ENCODE peak calls at places on chromosomes 6 and 20, in ten cellular contexts. T, D, E, L, F, V, H, Z, Y and I are unnamed samples.

GRCh38 chr6:139539852-139540251 is 165.4 kb upstream of the CITED2 start:
- DNase-seq in V (no peak), Z (no peak), D (no peak), Y (no peak), E (no peak), L (peak), H (no peak), F (peak), T (peak), I (no peak)

GRCh38 chr20:60215786-60216730 is 257.8 kb downstream of the CDH26 start:
- DNase-seq in F (no peak), Z (no peak), V (no peak), T (no peak), L (no peak), E (no peak), D (no peak), H (no peak), Y (no peak), I (no peak)

GRCh38 chr20:6994452-6994851 is 227.0 kb downstream of the BMP2 start:
- DNase-seq in Y (no peak), V (no peak), L (no peak), Z (no peak), D (no peak), T (no peak), E (no peak), H (no peak), F (no peak), I (no peak)

GRCh38 chr6:168093071-168093505 is 14.1 kb upstream of the FRMD1 start:
- DNase-seq in F (no peak), V (no peak), H (no peak), Y (no peak), D (no peak), E (no peak), Z (no peak), L (no peak), T (peak), I (no peak)

GRCh38 chr6:40854592-40854991 is 184.4 kb downstream of the UNC5CL start:
- DNase-seq in L (no peak), T (no peak), Y (no peak), F (no peak), V (no peak), E (no peak), D (no peak), Z (peak), H (no peak), I (no peak)

GRCh38 chr20:52033313-52033712 is 158.3 kb downstream of the ZFP64 start:
- DNase-seq in Z (no peak), T (no peak), E (no peak), L (no peak), F (no peak), V (no peak), H (no peak), Y (no peak), D (no peak), I (no peak)

GRCh38 chr6:30754631-30755030 is 10.3 kb upstream of the IER3 start:
- DNase-seq in D (no peak), V (no peak), L (no peak), E (no peak), Z (no peak), Y (no peak), H (no peak), T (no peak), F (no peak), I (no peak)

GRCh38 chr6:7697820-7698623 is 27.9 kb upstream of the BMP6 start:
- DNase-seq in H (no peak), L (no peak), D (no peak), Y (no peak), Z (no peak), F (no peak), E (no peak), T (no peak), V (no peak), I (peak)

GRCh38 chr6:47729457-47729856 is 31.1 kb downstream of the ADGRF4 start:
- DNase-seq in H (no peak), L (no peak), F (no peak), Z (no peak), E (no peak), T (no peak), D (no peak), Y (no peak), V (no peak), I (no peak)

GRCh38 chr6:15385521-15385920 is 139.7 kb downstream of the JARID2 start:
- DNase-seq in V (no peak), F (no peak), L (no peak), H (no peak), Z (no peak), D (no peak), Y (no peak), T (no peak), E (no peak), I (no peak)

GRCh38 chr6:50272611-50273010 is 222.9 kb upstream of the DEFB112 start:
- DNase-seq in Z (no peak), F (no peak), T (no peak), V (no peak), Y (no peak), H (no peak), L (no peak), D (no peak), E (no peak), I (no peak)

GRCh38 chr20:46757135-46757534 is 47.7 kb downstream of the SLC2A10 start:
- DNase-seq in T (no peak), F (no peak), H (no peak), D (no peak), Y (no peak), L (no peak), E (no peak), V (no peak), Z (no peak), I (no peak)

GRCh38 chr20:38514185-38514584 is 41.5 kb downstream of the RALGAPB start:
- DNase-seq in Z (no peak), H (no peak), T (no peak), Y (no peak), D (no peak), F (no peak), E (no peak), V (no peak), L (no peak), I (no peak)

GRCh38 chr6:155126727-155127439 is 131.8 kb downstream of the TIAM2 start:
- DNase-seq in L (peak), V (no peak), E (peak), D (peak), Y (peak), H (no peak), F (no peak), Z (no peak), T (no peak), I (peak)

GRCh38 chr20:51860015-51860882 is 57.9 kb upstream of the SALL4 start:
- DNase-seq in D (no peak), E (no peak), Y (peak), L (no peak), Z (no peak), T (no peak), H (no peak), F (no peak), V (no peak), I (no peak)

GRCh38 chr6:2632368-2632767 is 118.4 kb downstream of the MYLK4 start:
- DNase-seq in L (no peak), D (no peak), F (no peak), Y (no peak), V (no peak), E (no peak), T (no peak), Z (no peak), H (no peak), I (no peak)

GRCh38 chr20:3074812-3075211 is 3.4 kb downstream of the OXT start:
- DNase-seq in V (no peak), Y (no peak), F (no peak), E (no peak), H (no peak), T (no peak), L (no peak), Z (no peak), D (no peak), I (no peak)

GRCh38 chr20:47686545-47686944 is 98.7 kb downstream of the SULF2 start:
- DNase-seq in F (no peak), Y (no peak), H (no peak), Z (no peak), D (no peak), T (peak), E (no peak), V (no peak), L (no peak), I (no peak)

GRCh38 chr6:4635666-4636065 is 140.5 kb upstream of the CDYL start:
- DNase-seq in E (no peak), Y (no peak), D (no peak), L (no peak), F (no peak), V (no peak), T (no peak), Z (no peak), H (no peak), I (no peak)

GRCh38 chr20:11431613-11432012 is 486.1 kb upstream of the BTBD3 start:
- DNase-seq in V (no peak), H (no peak), Z (no peak), L (no peak), Y (no peak), D (no peak), E (no peak), T (no peak), F (no peak), I (no peak)

GRCh38 chr6:150876598-150876997 is 11.1 kb downstream of the MTHFD1L start:
- DNase-seq in D (no peak), Z (peak), T (no peak), E (no peak), F (no peak), V (no peak), H (no peak), L (no peak), Y (no peak), I (no peak)

GRCh38 chr6:21987501-21987957 is 309.3 kb downstream of the PRL start:
- DNase-seq in E (peak), H (no peak), L (no peak), T (no peak), F (peak), Y (peak), V (peak), D (peak), Z (peak), I (peak)

GRCh38 chr6:4319992-4320683 is 184.8 kb upstream of the ECI2 start:
- DNase-seq in V (no peak), T (no peak), E (no peak), D (no peak), Y (no peak), H (no peak), Z (no peak), L (no peak), F (no peak), I (no peak)

GRCh38 chr6:50962213-50962759 is 143.6 kb downstream of the TFAP2B start:
- DNase-seq in E (no peak), Y (no peak), D (no peak), V (no peak), F (no peak), T (no peak), L (no peak), H (no peak), Z (no peak), I (no peak)

DNA sequence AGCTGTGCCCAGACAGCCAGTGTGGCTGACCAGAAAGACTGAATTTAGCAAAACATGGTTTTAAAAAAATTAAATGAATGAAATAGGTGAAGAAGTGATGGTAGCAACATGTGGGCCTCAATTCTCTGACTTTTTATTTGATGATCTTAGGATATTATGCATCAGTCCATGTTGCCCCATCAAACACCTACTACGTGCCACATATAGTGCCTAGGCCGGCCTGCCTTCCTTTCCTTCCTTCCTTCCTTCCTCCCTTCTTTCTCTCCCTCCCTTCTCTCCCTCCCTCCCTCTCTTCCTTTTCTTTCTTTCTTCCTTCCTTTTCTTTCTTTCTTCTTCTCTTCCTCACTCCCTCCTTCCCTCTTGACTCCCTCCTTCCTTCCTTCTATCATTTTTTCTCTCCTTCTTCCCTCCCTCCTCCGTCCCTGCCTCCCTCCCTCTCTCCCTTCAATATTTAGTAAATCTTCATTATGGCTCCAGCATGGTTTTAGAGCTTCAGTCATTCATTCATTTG is 209.8 kb downstream of the TSHZ2 start:
- DNase-seq in T (no peak), D (no peak), Y (no peak), Z (no peak), V (no peak), L (no peak), F (no peak), H (no peak), E (no peak), I (no peak)
- TF ChIP-seq CTCF in T (no peak), D (no peak), Y (no peak), Z (no peak), V (no peak), L (no peak), F (no peak), H (no peak), E (no peak), I (no peak)

GRCh38 chr20:25223179-25223661 is 24.7 kb upstream of the PYGB start:
- DNase-seq in E (no peak), T (no peak), Z (peak), H (peak), D (no peak), F (no peak), V (no peak), Y (no peak), L (peak), I (peak)
- TF ChIP-seq CTCF in E (peak), T (no peak), Z (no peak), H (no peak), D (no peak), F (no peak), V (no peak), Y (no peak), L (no peak), I (no peak)

GRCh38 chr6:165988306-165988756 is 179.3 kb downstream of the TBXT start:
- DNase-seq in L (no peak), Y (peak), Z (peak), F (no peak), E (no peak), V (no peak), H (no peak), T (no peak), D (no peak), I (no peak)
- TF ChIP-seq CTCF in L (no peak), Y (peak), Z (peak), F (no peak), E (no peak), V (no peak), H (no peak), T (no peak), D (no peak), I (no peak)

DNA sequence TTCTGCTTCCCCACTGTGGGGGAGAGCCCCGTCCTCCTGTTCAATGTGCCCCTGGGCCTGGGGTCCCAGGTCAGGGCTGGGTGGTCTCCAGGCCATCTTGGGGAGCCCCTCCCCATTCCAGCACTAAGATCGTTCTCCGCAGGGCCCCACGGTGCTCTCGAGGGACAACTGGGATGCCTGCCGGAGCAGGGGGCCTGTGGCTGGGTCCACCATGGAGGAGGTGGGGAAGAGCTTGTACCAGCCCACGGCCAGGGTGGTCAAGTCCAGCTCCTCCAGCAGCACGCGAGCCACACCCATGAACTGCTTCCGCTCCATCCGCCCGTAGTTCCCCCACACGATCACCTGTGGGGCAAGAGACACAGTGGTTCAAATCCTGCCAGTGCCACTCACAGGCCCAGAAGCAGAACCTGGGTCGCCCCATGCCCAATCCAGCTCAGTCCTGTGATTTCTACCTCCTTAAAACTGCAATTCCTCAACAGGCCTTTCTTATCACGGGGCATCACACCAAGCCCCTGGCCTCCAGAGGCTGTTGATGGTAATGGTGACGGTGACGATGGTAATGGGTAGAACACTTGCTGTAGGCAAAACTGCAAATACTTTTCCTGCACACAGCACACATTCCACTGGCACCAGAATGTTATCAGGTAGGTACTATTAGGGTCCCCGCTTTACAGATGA is 10.5 kb downstream of the KCNK15 start:
- DNase-seq in D (no peak), Y (no peak), Z (no peak), F (no peak), H (no peak), L (no peak), V (no peak), E (no peak), T (no peak), I (no peak)
- TF ChIP-seq CTCF in D (no peak), Y (no peak), Z (no peak), F (no peak), H (no peak), L (no peak), V (no peak), E (no peak), T (no peak), I (no peak)

DNA sequence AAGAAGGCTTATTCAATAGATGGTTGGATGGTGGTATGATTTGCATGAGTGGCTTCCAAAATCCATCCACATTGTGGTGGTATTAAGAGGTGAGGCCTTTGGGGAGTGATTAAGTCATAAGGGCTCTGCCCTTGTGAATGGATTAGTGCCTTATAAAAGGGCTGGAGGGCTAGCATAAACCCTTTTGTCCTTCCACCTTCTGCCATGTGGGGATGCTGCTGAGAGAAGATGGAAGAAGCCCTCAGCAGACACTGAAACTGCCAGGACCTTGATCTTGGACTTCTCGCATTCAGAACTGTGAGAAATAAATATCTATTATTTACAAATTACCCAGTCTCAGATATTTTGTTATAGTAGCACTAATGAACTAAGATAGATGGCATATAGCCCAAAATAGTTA is 27.8 kb upstream of the SRPK1 start:
- DNase-seq in E (no peak), Y (no peak), H (peak), D (no peak), L (no peak), V (no peak), T (no peak), F (no peak), Z (peak), I (peak)
- TF ChIP-seq CTCF in E (peak), Y (peak), H (peak), D (no peak), L (peak), V (peak), T (no peak), F (no peak), Z (peak), I (no peak)

DNA sequence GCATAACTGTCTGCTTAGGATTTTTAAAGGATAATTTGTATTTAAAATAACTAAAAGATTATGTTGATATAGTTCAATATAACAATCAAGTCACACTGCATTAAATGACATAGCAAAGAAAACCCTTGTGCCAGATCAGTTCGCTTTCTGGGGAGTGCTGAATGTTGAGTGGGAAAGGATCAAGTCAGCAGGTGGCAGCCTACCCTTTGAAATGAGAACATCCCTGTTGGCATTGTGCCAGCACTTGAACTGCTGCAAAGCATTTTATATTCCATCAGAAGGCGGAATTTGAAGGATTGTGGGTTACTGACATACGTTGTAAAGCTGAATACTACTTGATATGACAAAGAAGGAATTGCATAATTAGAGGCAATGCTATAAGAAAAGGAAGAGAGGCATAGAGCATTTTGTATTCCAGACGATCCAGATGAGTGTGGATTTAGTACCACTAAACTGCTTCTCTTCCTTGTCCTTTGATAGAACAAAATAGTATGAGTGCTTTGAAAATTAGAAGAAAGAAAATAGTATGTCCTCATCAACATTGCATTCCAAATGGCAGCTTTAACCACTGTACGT is 26.6 kb downstream of the BCKDHB start:
- DNase-seq in D (no peak), V (no peak), Y (peak), E (no peak), H (peak), T (no peak), L (no peak), Z (peak), F (peak), I (peak)
- TF ChIP-seq CTCF in D (peak), V (peak), Y (no peak), E (peak), H (peak), T (no peak), L (peak), Z (peak), F (no peak), I (no peak)

GRCh38 chr6:37222125-37222967 is 35.2 kb upstream of the TBC1D22B start:
- DNase-seq in L (no peak), F (peak), E (peak), D (peak), H (peak), Y (peak), V (peak), T (peak), Z (peak), I (peak)
- TF ChIP-seq CTCF in L (no peak), F (no peak), E (no peak), D (no peak), H (no peak), Y (no peak), V (no peak), T (no peak), Z (no peak), I (no peak)

DNA sequence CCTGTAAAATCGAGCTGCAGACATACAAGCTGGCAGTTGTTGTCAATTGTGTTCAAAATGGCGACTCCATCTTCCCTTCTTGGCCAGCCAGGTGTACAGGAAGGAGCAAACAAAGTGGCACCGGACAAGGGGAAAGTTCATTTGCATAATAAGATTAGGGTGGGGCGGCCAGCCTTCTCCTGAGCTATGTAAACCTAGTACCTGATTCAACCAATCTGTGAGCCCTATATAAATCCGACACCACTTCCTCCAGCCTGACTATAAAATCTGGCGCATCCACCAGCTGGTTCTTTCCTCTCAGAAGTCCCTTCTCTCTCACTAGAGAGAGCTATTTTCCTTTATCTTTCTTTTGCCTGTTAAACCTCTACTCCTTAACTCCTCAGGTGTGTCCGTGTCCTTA is 8.1 kb upstream of the HBS1L start:
- DNase-seq in F (no peak), V (no peak), Y (no peak), T (no peak), Z (no peak), E (no peak), L (no peak), D (no peak), H (peak), I (no peak)
- TF ChIP-seq CTCF in F (no peak), V (no peak), Y (no peak), T (no peak), Z (no peak), E (no peak), L (no peak), D (no peak), H (peak), I (no peak)

GRCh38 chr6:117451607-117452164 is 25.9 kb upstream of the ROS1 start:
- DNase-seq in Z (no peak), H (no peak), L (no peak), T (no peak), E (no peak), D (no peak), V (no peak), Y (no peak), F (no peak), I (no peak)

GRCh38 chr6:117446851-117447250 is 21.1 kb upstream of the ROS1 start:
- DNase-seq in T (no peak), F (no peak), H (no peak), Z (no peak), V (no peak), L (no peak), Y (no peak), E (no peak), D (no peak), I (no peak)

GRCh38 chr6:117448011-117448410 is 22.3 kb upstream of the ROS1 start:
- DNase-seq in E (no peak), T (no peak), L (no peak), Y (no peak), H (no peak), V (no peak), Z (no peak), F (no peak), D (no peak), I (no peak)

GRCh38 chr6:117448732-117449131 is 23.0 kb upstream of the ROS1 start:
- DNase-seq in T (no peak), V (no peak), Z (no peak), D (no peak), E (no peak), H (no peak), F (no peak), Y (no peak), L (peak), I (no peak)

GRCh38 chr6:117449549-117450439 is 24.1 kb upstream of the ROS1 start:
- DNase-seq in E (peak), L (peak), Y (peak), V (no peak), T (peak), Z (peak), F (peak), D (peak), H (peak), I (peak)
- TF ChIP-seq CTCF in E (peak), L (peak), Y (peak), V (peak), T (peak), Z (peak), F (peak), D (peak), H (peak), I (peak)